ENCODE peak calls at places on chromosomes 13 and 19, in eight cellular contexts. G is fibroblast of lung, Z is PC-9, L is AG04450, B is HFF-Myc, E is keratinocyte, T is breast epithelium, M is fibroblast of the aortic adventitia. J is an unnamed sample.

GRCh38 chr13:59651479-59651878 is 512.2 kb downstream of the DIAPH3 start:
- DNase-seq in G (no peak), Z (no peak), L (no peak), B (no peak), E (no peak), T (no peak), M (no peak), J (no peak)

GRCh38 chr19:45885556-45886426 is at the start of gene IRF2BP1:
- DNase-seq in G (peak), Z (peak), L (peak), B (peak), E (peak), T (peak), M (peak), J (peak)

GRCh38 chr19:48477067-48477685 is 8.0 kb downstream of the CYTH2 start:
- DNase-seq in G (no peak), Z (no peak), L (no peak), B (no peak), E (no peak), T (no peak), M (no peak), J (no peak)

GRCh38 chr19:40424637-40425449 is 949 bp downstream of the SERTAD1 start:
- DNase-seq in G (peak), Z (no peak), L (no peak), B (no peak), E (no peak), T (no peak), M (peak), J (no peak)

GRCh38 chr13:114071441-114071840 is 61.0 kb downstream of the RASA3 start:
- DNase-seq in G (peak), Z (no peak), L (no peak), B (no peak), E (no peak), T (no peak), M (no peak), J (no peak)

GRCh38 chr13:90302113-90302512 is 1045.4 kb upstream of the MIR17HG start:
- DNase-seq in G (peak), Z (no peak), L (no peak), B (no peak), E (no peak), T (no peak), M (peak), J (no peak)

GRCh38 chr19:16903347-16903746 is 14.5 kb downstream of the F2RL3 start:
- DNase-seq in G (no peak), Z (no peak), L (no peak), B (no peak), E (no peak), T (no peak), M (no peak), J (no peak)

GRCh38 chr13:95073826-95074345 is 227.4 kb downstream of the ABCC4 start:
- DNase-seq in G (no peak), Z (no peak), L (no peak), B (peak), E (no peak), T (no peak), M (peak), J (no peak)

GRCh38 chr13:110398564-110399507 is 91.8 kb downstream of the COL4A2 start:
- DNase-seq in G (peak), Z (peak), L (no peak), B (no peak), E (no peak), T (peak), M (peak), J (no peak)

GRCh38 chr13:108268713-108269112 is 805 bp upstream of the TNFSF13B start:
- DNase-seq in G (no peak), Z (no peak), L (no peak), B (no peak), E (no peak), T (no peak), M (no peak), J (no peak)

GRCh38 chr13:62387642-62388041 is 972.0 kb upstream of the PCDH20 start:
- DNase-seq in G (peak), Z (no peak), L (peak), B (no peak), E (no peak), T (no peak), M (no peak), J (no peak)

GRCh38 chr13:93505104-93505952 is 278.7 kb downstream of the GPC6 start:
- DNase-seq in G (peak), Z (no peak), L (no peak), B (no peak), E (no peak), T (no peak), M (peak), J (no peak)

GRCh38 chr13:74841123-74841522 is 640.8 kb downstream of the TBC1D4 start:
- DNase-seq in G (no peak), Z (no peak), L (no peak), B (no peak), E (no peak), T (no peak), M (no peak), J (no peak)

GRCh38 chr13:47708386-47708785 is 292.7 kb downstream of the SUCLA2 start:
- DNase-seq in G (peak), Z (peak), L (no peak), B (peak), E (no peak), T (no peak), M (peak), J (no peak)

GRCh38 chr13:57630661-57631606 is 610 bp upstream of the PCDH17 start:
- DNase-seq in G (peak), Z (no peak), L (no peak), B (no peak), E (no peak), T (no peak), M (no peak), J (no peak)

DNA sequence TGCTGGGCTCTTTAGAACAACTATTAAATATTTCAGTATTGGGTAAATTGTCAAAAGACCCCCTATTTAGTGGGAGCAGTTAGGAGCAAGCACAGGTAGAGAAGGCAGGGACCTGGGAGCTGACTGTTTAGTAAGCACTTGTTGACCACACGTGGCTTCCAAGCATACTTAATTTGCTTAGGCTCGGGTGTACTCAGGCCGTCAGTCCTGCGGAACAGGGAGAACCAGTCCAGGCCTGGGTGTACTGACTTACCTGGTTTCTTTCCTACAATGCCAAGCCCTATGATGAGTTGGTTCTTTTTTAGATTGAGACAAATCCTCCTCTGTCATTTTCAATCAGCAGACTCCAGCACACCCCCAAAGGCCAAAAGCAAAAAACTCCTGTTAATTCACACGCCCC is 90.0 kb downstream of the WDFY2 start:
- DNase-seq in G (no peak), Z (peak), L (no peak), B (no peak), E (peak), T (peak), M (no peak), J (no peak)
- H3K4me3 ChIP-seq in G (no peak), Z (peak), L (no peak), B (no peak), E (no peak), T (no peak), M (no peak), J (no peak)

GRCh38 chr13:52027832-52028231 is 3.3 kb downstream of the UTP14C start:
- DNase-seq in G (no peak), Z (no peak), L (no peak), B (no peak), E (no peak), T (no peak), M (no peak), J (no peak)

GRCh38 chr13:52029569-52029968 is 5.1 kb downstream of the UTP14C start:
- DNase-seq in G (no peak), Z (no peak), L (no peak), B (no peak), E (no peak), T (peak), M (no peak), J (no peak)

GRCh38 chr13:52024481-52024880 is at the start of gene UTP14C:
- DNase-seq in G (no peak), Z (no peak), L (no peak), B (no peak), E (no peak), T (no peak), M (no peak), J (no peak)

GRCh38 chr13:52025475-52026245 is 1.2 kb downstream of the UTP14C start:
- DNase-seq in G (no peak), Z (no peak), L (no peak), B (no peak), E (no peak), T (no peak), M (no peak), J (no peak)

DNA sequence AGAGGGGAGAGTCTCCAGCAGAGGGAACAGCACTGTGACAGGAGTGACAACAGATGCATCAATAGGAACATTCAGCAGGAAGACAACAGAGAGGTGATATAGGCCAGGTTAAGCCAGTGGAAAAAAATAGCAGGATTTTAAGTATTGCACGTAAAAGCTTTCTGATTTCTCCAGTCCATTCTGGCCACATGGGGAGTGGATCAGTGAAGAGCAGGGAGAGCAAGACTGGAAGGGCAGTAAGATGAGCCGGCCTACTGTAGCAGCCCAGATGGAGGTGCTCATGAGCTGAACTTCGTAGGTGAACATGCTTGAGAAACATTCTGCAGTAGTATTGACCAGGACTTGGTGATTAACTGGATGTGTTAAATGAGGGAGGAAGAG is 1.7 kb downstream of the UTP14C start:
- DNase-seq in G (no peak), Z (no peak), L (no peak), B (no peak), E (no peak), T (no peak), M (no peak), J (no peak)
- TF ChIP-seq CTCF in G (no peak), Z (no peak), L (no peak), B (no peak), E (peak), T (no peak), M (no peak), J (peak)

GRCh38 chr13:71864981-71865857 is 1.8 kb downstream of the DACH1 start:
- DNase-seq in G (peak), Z (no peak), L (no peak), B (no peak), E (no peak), T (no peak), M (no peak), J (no peak)

GRCh38 chr13:71869274-71869673 is 2.3 kb upstream of the DACH1 start:
- DNase-seq in G (no peak), Z (no peak), L (no peak), B (no peak), E (no peak), T (no peak), M (no peak), J (no peak)

GRCh38 chr13:71865858-71866172 is 1.2 kb downstream of the DACH1 start:
- DNase-seq in G (peak), Z (no peak), L (no peak), B (no peak), E (no peak), T (no peak), M (no peak), J (no peak)

GRCh38 chr13:71866173-71867091 is 572 bp downstream of the DACH1 start:
- DNase-seq in G (peak), Z (no peak), L (no peak), B (no peak), E (no peak), T (no peak), M (no peak), J (no peak)

DNA sequence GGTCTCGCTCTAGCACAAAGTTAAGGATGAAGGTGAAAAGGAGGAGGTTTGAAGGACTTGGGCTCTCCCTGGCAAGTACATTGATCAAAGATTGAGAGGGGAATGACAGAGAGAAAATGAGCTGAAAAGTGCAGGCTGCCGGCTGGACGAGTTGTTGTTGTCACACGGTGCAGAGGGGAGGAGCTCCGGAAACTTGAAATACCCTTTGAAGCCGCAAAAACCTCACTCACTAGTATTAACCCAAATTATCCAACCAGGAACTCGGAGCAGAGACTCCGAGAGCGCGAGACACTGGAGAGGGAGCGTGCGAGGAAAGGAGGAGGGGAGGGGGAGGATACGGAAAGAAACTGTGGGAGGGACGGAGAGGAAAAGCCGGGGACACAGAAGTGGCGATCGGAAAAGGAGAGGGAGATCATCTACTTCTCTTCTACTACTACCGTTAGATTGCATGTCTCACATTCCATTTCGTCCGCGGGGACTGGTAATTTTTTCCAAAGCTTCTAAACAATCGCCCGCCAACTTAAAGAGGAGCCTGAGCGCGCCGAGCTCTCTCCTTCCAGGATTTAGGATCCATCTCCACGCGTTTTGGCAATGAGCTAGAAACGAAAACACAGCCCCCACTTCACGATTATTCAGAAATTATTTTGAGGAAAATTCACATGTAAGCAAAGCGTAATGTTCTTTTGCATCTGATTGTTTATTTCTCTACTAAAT is at the start of gene DACH1:
- DNase-seq in G (peak), Z (no peak), L (no peak), B (peak), E (no peak), T (no peak), M (peak), J (no peak)
- H3K4me3 ChIP-seq in G (peak), Z (peak), L (peak), B (peak), E (peak), T (peak), M (peak), J (peak)

DNA sequence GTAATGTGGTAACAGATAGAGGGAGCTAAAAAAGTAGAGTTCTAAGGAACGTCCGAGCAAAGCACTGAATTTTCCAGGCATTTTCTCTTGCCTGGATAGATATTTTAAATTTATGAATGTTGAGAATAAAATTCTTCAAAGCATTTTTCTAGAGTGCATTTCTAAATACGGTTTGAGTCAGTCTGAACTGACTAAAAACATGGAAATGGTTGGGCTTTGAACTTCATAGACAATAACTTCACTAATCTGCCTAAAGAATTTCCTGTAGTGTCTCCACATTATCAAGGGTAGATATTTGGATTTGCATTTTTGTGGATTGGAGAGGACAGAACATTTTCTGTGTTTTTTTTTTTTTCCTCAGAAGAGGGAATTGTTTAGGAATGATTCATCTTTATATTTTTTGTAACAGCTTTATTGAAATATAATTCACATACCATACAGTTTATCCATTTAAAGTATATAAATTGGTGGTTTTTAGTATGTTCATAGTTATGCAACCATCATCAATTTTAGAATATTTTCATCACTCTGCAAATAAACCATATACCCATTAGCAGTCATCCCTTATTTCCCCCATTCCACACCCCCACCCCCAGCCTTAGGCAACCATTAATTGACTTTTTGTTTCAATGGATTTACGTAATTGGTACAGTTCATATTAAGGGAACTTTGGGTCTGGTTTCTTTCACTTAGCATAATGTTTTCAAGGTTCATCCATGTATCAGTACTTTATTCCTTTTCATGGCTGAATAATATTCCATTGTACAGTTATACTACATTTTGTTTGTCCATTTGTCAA is 20.7 kb downstream of the GARRE1 start:
- DNase-seq in G (peak), Z (peak), L (peak), B (no peak), E (no peak), T (no peak), M (peak), J (no peak)
- TF ChIP-seq CTCF in G (no peak), Z (no peak), L (peak), B (no peak), E (no peak), T (no peak), M (no peak), J (no peak)

DNA sequence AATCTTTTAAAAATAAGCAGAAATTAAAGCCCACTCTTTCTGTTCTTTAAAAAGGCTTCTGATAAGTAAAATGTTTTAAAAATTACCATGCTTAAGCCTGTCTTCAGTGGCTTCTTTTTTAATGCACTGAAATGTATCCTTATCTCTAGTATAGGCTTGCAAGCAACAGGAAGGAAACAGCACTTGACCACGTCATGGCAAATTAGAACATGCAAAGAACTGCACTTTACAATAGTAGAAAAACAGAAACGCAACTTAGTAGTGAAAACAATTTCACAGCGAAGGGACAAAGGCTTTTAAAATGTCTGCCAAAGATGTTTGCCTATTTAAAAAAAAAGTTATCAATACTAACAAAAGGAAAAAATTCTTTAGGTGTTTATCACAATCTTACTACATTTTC is 36.3 kb downstream of the ELF1 start:
- DNase-seq in G (peak), Z (no peak), L (no peak), B (no peak), E (no peak), T (no peak), M (peak), J (no peak)
- H3K4me3 ChIP-seq in G (no peak), Z (no peak), L (no peak), B (no peak), E (peak), T (peak), M (no peak), J (no peak)

GRCh38 chr19:13906910-13907309 is 909 bp downstream of the CC2D1A start:
- DNase-seq in G (no peak), Z (no peak), L (no peak), B (no peak), E (no peak), T (no peak), M (no peak), J (no peak)

GRCh38 chr19:13906525-13906904 is 514 bp downstream of the CC2D1A start:
- DNase-seq in G (no peak), Z (peak), L (no peak), B (no peak), E (no peak), T (no peak), M (no peak), J (no peak)

GRCh38 chr19:13908674-13909073 is 2.7 kb downstream of the CC2D1A start:
- DNase-seq in G (no peak), Z (no peak), L (no peak), B (no peak), E (no peak), T (no peak), M (no peak), J (no peak)

GRCh38 chr19:13902993-13903555 is 2.8 kb downstream of the BRME1 start:
- DNase-seq in G (no peak), Z (no peak), L (no peak), B (no peak), E (no peak), T (no peak), M (no peak), J (no peak)

DNA sequence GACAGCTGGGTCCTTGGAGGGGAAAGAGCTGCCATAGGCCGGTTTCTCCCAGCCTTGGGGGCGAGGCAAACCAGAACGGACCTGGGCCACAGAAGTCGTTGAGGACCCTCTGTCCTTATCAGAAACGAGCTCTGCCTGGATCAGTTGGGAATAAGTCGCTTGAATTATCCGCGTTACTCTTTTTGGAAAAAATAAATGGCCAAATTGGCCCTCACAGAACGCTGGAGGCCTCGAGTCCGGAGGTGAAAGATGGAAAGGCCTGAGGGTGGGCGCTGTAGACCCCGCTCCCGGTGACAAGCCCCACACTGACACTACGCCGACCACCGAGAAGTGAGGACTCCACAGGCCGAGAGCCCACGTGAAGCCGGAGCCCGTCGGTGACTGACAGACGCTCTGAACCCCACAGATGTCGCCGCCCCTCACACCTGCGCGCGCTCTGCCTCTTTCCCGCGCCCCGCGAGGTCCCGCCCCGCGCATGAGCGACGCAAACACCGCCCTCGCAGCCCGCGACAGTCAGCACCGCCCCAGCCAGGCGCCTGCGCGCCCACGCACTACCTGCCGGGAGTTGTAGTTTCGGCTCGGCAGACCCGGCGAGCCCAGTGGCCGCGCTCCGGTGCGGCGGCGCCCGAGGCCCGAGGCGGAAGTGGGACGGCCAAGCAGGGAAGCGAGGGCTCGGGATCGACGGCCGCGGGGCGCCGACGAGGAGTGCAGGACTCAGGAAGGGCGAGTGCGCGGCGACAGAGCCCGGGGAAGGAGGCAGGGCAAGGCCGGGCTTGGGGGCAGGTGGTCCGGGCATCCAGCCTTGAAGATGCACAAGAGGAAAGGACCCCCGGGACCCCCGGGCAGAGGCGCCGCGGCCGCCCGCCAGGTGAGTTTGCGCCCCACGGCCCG is at the start of the genes BRME1 and CC2D1A:
- DNase-seq in G (peak), Z (peak), L (peak), B (no peak), E (peak), T (peak), M (peak), J (peak)
- TF ChIP-seq CTCF in G (no peak), Z (no peak), L (no peak), B (no peak), E (no peak), T (no peak), M (no peak), J (no peak)

GRCh38 chr19:38250428-38250820 is 5.8 kb downstream of the PPP1R14A start:
- DNase-seq in G (no peak), Z (no peak), L (no peak), B (no peak), E (no peak), T (no peak), M (no peak), J (no peak)

GRCh38 chr19:38247734-38248268 is 8.4 kb downstream of the PPP1R14A start:
- DNase-seq in G (no peak), Z (no peak), L (no peak), B (no peak), E (no peak), T (no peak), M (peak), J (no peak)

GRCh38 chr19:38248421-38248820 is 7.8 kb downstream of the PPP1R14A start:
- DNase-seq in G (no peak), Z (no peak), L (no peak), B (no peak), E (no peak), T (no peak), M (no peak), J (no peak)

GRCh38 chr19:38245826-38246498 is 10.2 kb downstream of the PPP1R14A start:
- DNase-seq in G (no peak), Z (no peak), L (no peak), B (no peak), E (no peak), T (peak), M (peak), J (no peak)

GRCh38 chr19:38247126-38247525 is 9.0 kb downstream of the PPP1R14A start:
- DNase-seq in G (no peak), Z (no peak), L (no peak), B (no peak), E (no peak), T (no peak), M (peak), J (no peak)
- H3K4me3 ChIP-seq in G (no peak), Z (no peak), L (no peak), B (no peak), E (no peak), T (no peak), M (no peak), J (no peak)

J was measured in epithelial cell of proximal tubule.